ENCODE peak calls at places on chromosomes 2 and 18, in ten cellular contexts. S, Y, I, J, Q, N, W, G, M and D are unnamed samples.

GRCh38 chr2:237194081-237194480 is 108.4 kb downstream of the COPS8 start:
- DNase-seq in S (no peak), Y (no peak), I (no peak), J (no peak), Q (no peak), N (no peak), W (no peak), G (no peak), M (no peak), D (no peak)

GRCh38 chr2:202353430-202353829 is 22.7 kb upstream of the BMPR2 start:
- DNase-seq in S (no peak), Y (no peak), I (no peak), J (no peak), Q (no peak), N (no peak), W (no peak), G (no peak), M (no peak), D (no peak)

GRCh38 chr2:201880620-201881381 is 74.5 kb downstream of the CDK15 start:
- DNase-seq in S (no peak), Y (no peak), I (peak; percentile 85), J (no peak), Q (no peak), N (no peak), W (no peak), G (peak; percentile 72), M (no peak), D (no peak)

GRCh38 chr18:2135309-2135708 is 436.0 kb downstream of the METTL4 start:
- DNase-seq in S (no peak), Y (no peak), I (no peak), J (no peak), Q (no peak), N (no peak), W (no peak), G (no peak), M (no peak), D (no peak)

GRCh38 chr2:16546128-16546754 is 119.4 kb downstream of the CYRIA start:
- DNase-seq in S (no peak), Y (no peak), I (no peak), J (no peak), Q (no peak), N (peak; percentile 49), W (no peak), G (peak; percentile 18), M (peak; percentile 94), D (no peak)

GRCh38 chr2:188788621-188789020 is 185.6 kb upstream of the COL3A1 start:
- DNase-seq in S (no peak), Y (peak; percentile 31), I (peak; percentile 85), J (no peak), Q (no peak), N (peak; percentile 35), W (peak; percentile 8), G (peak; percentile 79), M (no peak), D (peak; percentile 8)

GRCh38 chr2:133247613-133248012 is 320.6 kb downstream of the NCKAP5 start:
- DNase-seq in S (no peak), Y (no peak), I (no peak), J (no peak), Q (no peak), N (no peak), W (no peak), G (peak; percentile 43), M (no peak), D (no peak)

GRCh38 chr2:172293952-172294351 is 133.4 kb upstream of the ITGA6 start:
- DNase-seq in S (no peak), Y (peak; percentile 74), I (no peak), J (no peak), Q (no peak), N (peak; percentile 33), W (no peak), G (no peak), M (no peak), D (no peak)

GRCh38 chr18:76558881-76559667 is 64.0 kb upstream of the ZNF516 start:
- DNase-seq in S (peak; percentile 67), Y (no peak), I (no peak), J (no peak), Q (no peak), N (no peak), W (no peak), G (peak; percentile 6), M (no peak), D (no peak)

GRCh38 chr2:120465989-120466703 is 120.2 kb downstream of the INHBB start:
- DNase-seq in S (peak; percentile 53), Y (no peak), I (peak; percentile 77), J (no peak), Q (no peak), N (no peak), W (no peak), G (no peak), M (peak; percentile 24), D (no peak)

GRCh38 chr2:172919732-172920131 is 155.9 kb upstream of the MAP3K20 start:
- DNase-seq in S (no peak), Y (no peak), I (no peak), J (no peak), Q (no peak), N (no peak), W (no peak), G (no peak), M (no peak), D (no peak)

GRCh38 chr2:124542932-124543640 is 518.0 kb downstream of the CNTNAP5 start:
- DNase-seq in S (no peak), Y (no peak), I (no peak), J (no peak), Q (no peak), N (no peak), W (no peak), G (no peak), M (peak; percentile 76), D (no peak)

GRCh38 chr2:159925975-159926374 is 128.0 kb upstream of the CD302 start:
- DNase-seq in S (no peak), Y (no peak), I (no peak), J (no peak), Q (no peak), N (no peak), W (no peak), G (no peak), M (no peak), D (no peak)

GRCh38 chr2:187959821-187960220 is 331.9 kb upstream of the GULP1 start:
- DNase-seq in S (no peak), Y (no peak), I (no peak), J (no peak), Q (no peak), N (no peak), W (no peak), G (peak; percentile 43), M (no peak), D (no peak)

GRCh38 chr2:14197293-14197692 is 435.2 kb upstream of the LRATD1 start:
- DNase-seq in S (no peak), Y (no peak), I (no peak), J (no peak), Q (no peak), N (no peak), W (no peak), G (no peak), M (no peak), D (no peak)

GRCh38 chr2:218726004-218726574 is 15.5 kb downstream of the TTLL4 start:
- DNase-seq in S (no peak), Y (no peak), I (no peak), J (no peak), Q (no peak), N (no peak), W (no peak), G (no peak), M (no peak), D (no peak)

GRCh38 chr2:28009732-28010131 is 119.2 kb downstream of the BABAM2 start:
- DNase-seq in S (no peak), Y (no peak), I (no peak), J (no peak), Q (no peak), N (peak; percentile 43), W (no peak), G (no peak), M (peak; percentile 22), D (no peak)

GRCh38 chr2:63055510-63056308 is 5.1 kb downstream of the OTX1 start:
- DNase-seq in S (no peak), Y (no peak), I (peak; percentile 82), J (no peak), Q (no peak), N (no peak), W (no peak), G (no peak), M (peak; percentile 20), D (no peak)

GRCh38 chr2:120508581-120509041 is 162.7 kb downstream of the INHBB start:
- DNase-seq in S (no peak), Y (no peak), I (peak; percentile 80), J (no peak), Q (no peak), N (no peak), W (no peak), G (peak; percentile 45), M (no peak), D (no peak)

GRCh38 chr18:22043837-22044236 is 125.6 kb upstream of the GATA6 start:
- DNase-seq in S (no peak), Y (no peak), I (no peak), J (no peak), Q (no peak), N (no peak), W (no peak), G (no peak), M (no peak), D (no peak)

GRCh38 chr2:66515743-66516142 is 80.8 kb downstream of the MEIS1 start:
- DNase-seq in S (no peak), Y (no peak), I (no peak), J (no peak), Q (no peak), N (no peak), W (no peak), G (peak; percentile 75), M (no peak), D (no peak)

GRCh38 chr2:38030590-38031326 is 45.2 kb downstream of the CYP1B1 start:
- DNase-seq in S (no peak), Y (no peak), I (no peak), J (no peak), Q (no peak), N (no peak), W (no peak), G (no peak), M (no peak), D (no peak)

GRCh38 chr2:19579466-19579865 is 221.0 kb upstream of the OSR1 start:
- DNase-seq in S (no peak), Y (no peak), I (no peak), J (no peak), Q (no peak), N (no peak), W (no peak), G (no peak), M (no peak), D (no peak)

GRCh38 chr18:79631761-79632446 is 47.7 kb upstream of the CTDP1 start:
- DNase-seq in S (no peak), Y (no peak), I (no peak), J (no peak), Q (no peak), N (no peak), W (no peak), G (no peak), M (no peak), D (no peak)

GRCh38 chr2:42147641-42148274 is 21.4 kb upstream of the EML4 start:
- DNase-seq in S (no peak), Y (no peak), I (no peak), J (no peak), Q (no peak), N (no peak), W (no peak), G (no peak), M (no peak), D (no peak)